ENCODE peak calls at places on chromosome 17, in four cellular contexts. G, I, E and D are unnamed samples.

GRCh38 chr17:17711708-17712141 is 30.5 kb downstream of the RAI1 start:
- DNase-seq in I (no peak), G (no peak), E (peak; percentile 50), D (no peak)

GRCh38 chr17:6126768-6127167 is 56.6 kb downstream of the WSCD1 start:
- DNase-seq in I (no peak), E (no peak), G (no peak), D (no peak)

GRCh38 chr17:82902972-82903874 is 63.4 kb upstream of the ZNF750 start:
- DNase-seq in G (peak; percentile 64), E (no peak), I (no peak), D (no peak)

GRCh38 chr17:64095144-64095882 is 34.6 kb downstream of the ERN1 start:
- DNase-seq in G (no peak), E (no peak), I (no peak), D (no peak)

GRCh38 chr17:51852603-51853002 is 305.9 kb downstream of the CA10 start:
- DNase-seq in I (no peak), E (no peak), G (no peak), D (no peak)

GRCh38 chr17:75864448-75864871 is 9.3 kb upstream of the WBP2 start:
- DNase-seq in G (no peak), I (peak; percentile 78), E (peak; percentile 35), D (no peak)

GRCh38 chr17:80959330-80960036 is 32.2 kb upstream of the CHMP6 start:
- DNase-seq in E (peak; percentile 69), G (peak; percentile 72), I (peak; percentile 88), D (peak; percentile 69)

GRCh38 chr17:64984776-64985521 is 65.7 kb upstream of the LRRC37A3 start:
- DNase-seq in E (no peak), G (no peak), I (no peak), D (no peak)

GRCh38 chr17:28970879-28971278 is 19.6 kb upstream of the PHF12 start:
- DNase-seq in E (no peak), I (no peak), G (no peak), D (no peak)

GRCh38 chr17:36578671-36579070 is 13.0 kb upstream of the DHRS11 start:
- DNase-seq in E (no peak), I (no peak), G (no peak), D (no peak)

GRCh38 chr17:45147581-45148182 is 593 bp upstream of the HEXIM1 start:
- DNase-seq in E (no peak), I (peak; percentile 80), G (peak; percentile 90), D (no peak)

GRCh38 chr17:17032131-17032692 is 10.0 kb upstream of the MPRIP start:
- DNase-seq in I (peak; percentile 57), G (peak; percentile 86), E (peak; percentile 85), D (no peak)

GRCh38 chr17:62732125-62732524 is 76.0 kb downstream of the MARCHF10 start:
- DNase-seq in E (no peak), G (no peak), I (no peak), D (no peak)

GRCh38 chr17:62723842-62724241 is 84.3 kb downstream of the MARCHF10 start:
- DNase-seq in G (no peak), E (no peak), I (no peak), D (no peak)

GRCh38 chr17:62724398-62725146 is 83.5 kb downstream of the MARCHF10 start:
- DNase-seq in G (no peak), I (no peak), E (no peak), D (no peak)

GRCh38 chr17:62725791-62726249 is 82.3 kb downstream of the MARCHF10 start:
- DNase-seq in I (no peak), E (no peak), G (no peak), D (no peak)

GRCh38 chr17:62727916-62728672 is 80.0 kb downstream of the MARCHF10 start:
- DNase-seq in I (no peak), E (no peak), G (no peak), D (no peak)
- H3K27ac ChIP-seq in I (no peak overlapping the region), E (no peak overlapping the region), G (no peak overlapping the region), D (no peak overlapping the region)

DNA sequence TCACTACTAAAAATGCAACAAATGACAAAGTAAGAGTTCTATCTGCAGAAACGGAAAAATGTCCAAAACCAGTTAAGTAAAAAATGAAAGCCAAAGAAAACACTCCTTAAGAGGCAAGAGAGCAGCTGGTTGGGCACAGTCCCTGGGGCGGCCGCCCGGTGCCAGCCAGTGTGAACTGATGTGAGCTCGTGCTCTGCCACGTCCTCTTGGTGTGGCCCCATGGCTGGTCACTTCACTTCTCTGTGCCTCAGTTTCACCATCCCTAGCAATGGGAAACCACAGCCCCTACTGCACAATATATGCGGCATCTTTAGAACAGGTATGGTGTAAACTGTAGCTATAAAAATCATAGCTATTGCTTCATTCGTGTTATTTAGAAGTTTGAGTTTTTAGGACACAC is 21.2 kb downstream of the USP36 start:
- DNase-seq in I (no peak), G (no peak), E (no peak), D (no peak)
- H3K27ac ChIP-seq in I (peak overlapping the region; percentile 20), G (peak overlapping the region; percentile 37), E (peak overlapping the region; percentile 24), D (peak overlapping the region; percentile 16)

GRCh38 chr17:68302066-68302564 is 10.8 kb downstream of the ARSG start:
- DNase-seq in G (no peak), E (peak; percentile 47), I (no peak), D (no peak)
- H3K27ac ChIP-seq in G (no peak overlapping the region), E (no peak overlapping the region), I (no peak overlapping the region), D (no peak overlapping the region)

GRCh38 chr17:59426031-59426430 is 94.6 kb downstream of the YPEL2 start:
- DNase-seq in E (no peak), I (no peak), G (no peak), D (no peak)
- H3K27ac ChIP-seq in E (peak overlapping the region; percentile 82), I (peak overlapping the region; percentile 95), G (peak overlapping the region; percentile 71), D (peak overlapping the region; percentile 96)

GRCh38 chr17:77356690-77357201 is 216.0 kb downstream of the SEC14L1 start:
- DNase-seq in E (no peak), I (no peak), G (no peak), D (no peak)
- H3K27ac ChIP-seq in E (no peak overlapping the region), I (no peak overlapping the region), G (no peak overlapping the region), D (no peak overlapping the region)